ENCODE peak calls at places on chromosomes 7 and 10, in ten cellular contexts. N, Q, X, G, J, P, I, T, Z and K are unnamed samples.

GRCh38 chr7:95861041-95861440 is 88.7 kb downstream of the DYNC1I1 start:
- DNase-seq in N (no peak), Q (peak), X (peak), G (no peak), J (no peak), P (no peak), I (no peak), T (peak), Z (no peak), K (no peak)

GRCh38 chr10:31353574-31353973 is 34.6 kb downstream of the ZEB1 start:
- DNase-seq in N (no peak), Q (peak), X (peak), G (no peak), J (no peak), P (no peak), I (peak), T (peak), Z (no peak), K (peak)

GRCh38 chr7:100044719-100045118 is 4.9 kb upstream of the ZSCAN21 start:
- DNase-seq in N (no peak), Q (no peak), X (peak), G (no peak), J (no peak), P (no peak), I (peak), T (no peak), Z (no peak), K (no peak)

GRCh38 chr10:88932539-88933256 is 19.9 kb downstream of the ACTA2 start:
- DNase-seq in N (no peak), Q (peak), X (peak), G (peak), J (peak), P (peak), I (peak), T (peak), Z (peak), K (peak)

GRCh38 chr7:29494350-29494749 is 69.3 kb upstream of the PRR15 start:
- DNase-seq in N (no peak), Q (no peak), X (peak), G (no peak), J (no peak), P (no peak), I (peak), T (peak), Z (no peak), K (no peak)

GRCh38 chr7:93228302-93228701 is 2.0 kb upstream of the HEPACAM2 start:
- DNase-seq in N (no peak), Q (peak), X (peak), G (no peak), J (no peak), P (no peak), I (peak), T (peak), Z (no peak), K (no peak)

GRCh38 chr10:132722980-132723970 is 62.7 kb downstream of the NKX6-2 start:
- DNase-seq in N (no peak), Q (no peak), X (no peak), G (no peak), J (peak), P (no peak), I (no peak), T (no peak), Z (no peak), K (no peak)

GRCh38 chr7:8436965-8437364 is 3.6 kb downstream of the NXPH1 start:
- DNase-seq in N (no peak), Q (no peak), X (peak), G (no peak), J (no peak), P (no peak), I (peak), T (no peak), Z (no peak), K (no peak)

GRCh38 chr10:103724771-103725170 is 130.6 kb downstream of the SH3PXD2A start:
- DNase-seq in N (no peak), Q (no peak), X (no peak), G (no peak), J (no peak), P (no peak), I (no peak), T (peak), Z (no peak), K (no peak)

GRCh38 chr7:93719546-93719945 is 145.0 kb upstream of the CALCR start:
- DNase-seq in N (no peak), Q (peak), X (peak), G (no peak), J (no peak), P (no peak), I (peak), T (peak), Z (no peak), K (peak)

GRCh38 chr7:114656471-114656870 is 241.9 kb downstream of the FOXP2 start:
- DNase-seq in N (no peak), Q (no peak), X (no peak), G (no peak), J (no peak), P (no peak), I (no peak), T (no peak), Z (no peak), K (no peak)

GRCh38 chr7:157446322-157446721 is 109.5 kb downstream of the DNAJB6 start:
- DNase-seq in N (no peak), Q (no peak), X (no peak), G (no peak), J (no peak), P (no peak), I (no peak), T (no peak), Z (peak), K (no peak)

GRCh38 chr10:94500063-94500462 is 45.5 kb upstream of the HELLS start:
- DNase-seq in N (no peak), Q (no peak), X (peak), G (no peak), J (no peak), P (no peak), I (peak), T (no peak), Z (no peak), K (no peak)

GRCh38 chr10:20744851-20745250 is 152.3 kb downstream of the NEBL start:
- DNase-seq in N (no peak), Q (no peak), X (no peak), G (no peak), J (no peak), P (no peak), I (no peak), T (peak), Z (no peak), K (no peak)

GRCh38 chr10:102120987-102121738 is 995 bp upstream of the LDB1 start:
- DNase-seq in N (peak), Q (peak), X (no peak), G (peak), J (peak), P (peak), I (no peak), T (peak), Z (peak), K (no peak)

GRCh38 chr10:83427101-83427500 is 712.2 kb upstream of the GHITM start:
- DNase-seq in N (no peak), Q (no peak), X (no peak), G (no peak), J (no peak), P (no peak), I (no peak), T (no peak), Z (no peak), K (no peak)

GRCh38 chr7:138257459-138258193 is 181.4 kb downstream of the AKR1D1 start:
- DNase-seq in N (no peak), Q (no peak), X (peak), G (peak), J (no peak), P (no peak), I (no peak), T (peak), Z (no peak), K (no peak)

GRCh38 chr7:132939495-132939894 is 142.4 kb downstream of the CHCHD3 start:
- DNase-seq in N (no peak), Q (no peak), X (peak), G (no peak), J (no peak), P (no peak), I (no peak), T (no peak), Z (no peak), K (no peak)

GRCh38 chr10:69089638-69090599 is 2.0 kb downstream of the SRGN start:
- DNase-seq in N (no peak), Q (peak), X (peak), G (no peak), J (no peak), P (no peak), I (no peak), T (peak), Z (peak), K (no peak)

GRCh38 chr10:90977162-90977854 is 56.4 kb upstream of the ANKRD1 start:
- DNase-seq in N (no peak), Q (no peak), X (no peak), G (no peak), J (no peak), P (no peak), I (no peak), T (no peak), Z (no peak), K (no peak)

GRCh38 chr10:49567810-49568209 is 28.9 kb upstream of the ERCC6 start:
- DNase-seq in N (no peak), Q (no peak), X (no peak), G (no peak), J (no peak), P (no peak), I (no peak), T (no peak), Z (no peak), K (no peak)

GRCh38 chr7:158458096-158458495 is 129.5 kb downstream of the PTPRN2 start:
- DNase-seq in N (no peak), Q (no peak), X (no peak), G (no peak), J (no peak), P (no peak), I (no peak), T (no peak), Z (no peak), K (no peak)

GRCh38 chr7:127776776-127777390 is 124.9 kb downstream of the SND1 start:
- DNase-seq in N (no peak), Q (peak), X (no peak), G (no peak), J (no peak), P (no peak), I (no peak), T (peak), Z (no peak), K (no peak)

GRCh38 chr7:103373866-103374643 is 26.6 kb downstream of the PSMC2 start:
- DNase-seq in N (no peak), Q (no peak), X (no peak), G (no peak), J (no peak), P (no peak), I (no peak), T (no peak), Z (no peak), K (no peak)

GRCh38 chr7:95684037-95684436 is 87.7 kb upstream of the PDK4 start:
- DNase-seq in N (no peak), Q (peak), X (peak), G (no peak), J (no peak), P (no peak), I (peak), T (peak), Z (no peak), K (no peak)

GRCh38 chr10:112030431-112030830 is 153.1 kb downstream of the GPAM start:
- DNase-seq in N (no peak), Q (no peak), X (no peak), G (no peak), J (no peak), P (no peak), I (no peak), T (no peak), Z (no peak), K (no peak)

GRCh38 chr10:117548191-117548668 is 5.7 kb downstream of the EMX2 start:
- DNase-seq in N (no peak), Q (no peak), X (no peak), G (no peak), J (no peak), P (no peak), I (no peak), T (no peak), Z (peak), K (no peak)

GRCh38 chr10:62815373-62816111 is 624 bp downstream of the EGR2 start:
- DNase-seq in N (no peak), Q (no peak), X (no peak), G (no peak), J (no peak), P (no peak), I (peak), T (peak), Z (no peak), K (no peak)

GRCh38 chr10:78059916-78060315 is 26.3 kb downstream of the RPS24 start:
- DNase-seq in N (no peak), Q (no peak), X (no peak), G (no peak), J (no peak), P (no peak), I (no peak), T (no peak), Z (no peak), K (no peak)

GRCh38 chr7:70997275-70997674 is 134.7 kb upstream of the GALNT17 start:
- DNase-seq in N (no peak), Q (no peak), X (no peak), G (no peak), J (no peak), P (no peak), I (no peak), T (no peak), Z (no peak), K (no peak)

GRCh38 chr10:28631896-28632596 is 45.3 kb upstream of the BAMBI start:
- DNase-seq in N (no peak), Q (peak), X (peak), G (no peak), J (no peak), P (no peak), I (no peak), T (peak), Z (no peak), K (peak)

GRCh38 chr10:33336606-33337334 is 2.3 kb upstream of the NRP1 start:
- DNase-seq in N (no peak), Q (no peak), X (peak), G (no peak), J (peak), P (peak), I (peak), T (no peak), Z (peak), K (no peak)

GRCh38 chr10:128191847-128192246 is 65.6 kb upstream of the MKI67 start:
- DNase-seq in N (no peak), Q (no peak), X (peak), G (no peak), J (no peak), P (no peak), I (peak), T (no peak), Z (no peak), K (peak)

GRCh38 chr10:66218981-66219587 is 706.8 kb upstream of the LRRTM3 start:
- DNase-seq in N (no peak), Q (no peak), X (peak), G (no peak), J (no peak), P (no peak), I (no peak), T (peak), Z (no peak), K (no peak)

GRCh38 chr7:73703985-73704639 is 15.4 kb downstream of the STX1A start:
- DNase-seq in N (no peak), Q (peak), X (no peak), G (no peak), J (no peak), P (peak), I (peak), T (no peak), Z (peak), K (no peak)

DNA sequence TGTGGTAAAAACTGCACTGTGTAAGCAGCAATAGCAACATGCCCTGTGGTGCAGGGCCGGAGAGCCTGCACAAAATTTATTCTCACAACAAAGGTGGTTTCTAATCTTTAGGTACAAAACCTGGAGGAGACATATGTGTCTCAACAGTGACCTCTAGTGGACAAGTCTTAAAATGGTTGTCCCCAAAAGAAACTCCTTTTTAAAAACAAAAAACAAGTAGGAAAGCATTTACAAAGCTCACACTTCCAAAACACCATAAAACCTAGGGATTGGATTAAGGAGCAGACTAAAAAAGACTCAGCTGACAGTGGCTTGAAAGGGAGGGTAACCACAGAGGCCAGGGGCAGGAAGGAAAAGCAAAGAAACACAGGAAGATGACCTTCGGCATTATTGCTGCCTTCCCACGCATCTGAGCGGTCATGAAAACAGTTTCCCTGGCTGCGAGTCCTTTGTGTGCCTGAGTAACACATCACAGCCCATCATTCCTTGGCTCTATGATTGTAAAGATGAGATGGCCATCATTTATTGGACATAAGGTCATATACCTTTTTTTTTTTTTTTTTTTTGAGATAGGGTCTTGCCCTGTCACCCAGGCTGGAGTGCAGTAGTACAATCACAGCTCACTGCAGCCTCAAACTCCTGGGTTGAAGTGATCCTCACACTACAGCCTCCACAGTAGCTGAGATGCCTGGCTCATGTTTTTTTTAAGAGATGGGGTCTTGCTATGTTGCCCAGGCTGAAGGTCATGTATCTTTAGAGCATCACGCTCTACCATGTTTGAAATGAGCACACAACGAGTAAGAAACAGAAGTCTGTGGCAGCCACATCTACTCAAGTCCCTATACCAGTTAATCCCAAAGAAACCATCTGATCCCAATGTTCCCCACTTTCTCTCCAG is 39.5 kb downstream of the RSU1 start:
- DNase-seq in N (no peak), Q (peak), X (peak), G (no peak), J (peak), P (peak), I (peak), T (peak), Z (no peak), K (no peak)
- H3K27ac ChIP-seq in N (no peak), Q (no peak), X (no peak), G (peak), J (peak), P (peak), I (no peak), T (peak), Z (no peak), K (no peak)

DNA sequence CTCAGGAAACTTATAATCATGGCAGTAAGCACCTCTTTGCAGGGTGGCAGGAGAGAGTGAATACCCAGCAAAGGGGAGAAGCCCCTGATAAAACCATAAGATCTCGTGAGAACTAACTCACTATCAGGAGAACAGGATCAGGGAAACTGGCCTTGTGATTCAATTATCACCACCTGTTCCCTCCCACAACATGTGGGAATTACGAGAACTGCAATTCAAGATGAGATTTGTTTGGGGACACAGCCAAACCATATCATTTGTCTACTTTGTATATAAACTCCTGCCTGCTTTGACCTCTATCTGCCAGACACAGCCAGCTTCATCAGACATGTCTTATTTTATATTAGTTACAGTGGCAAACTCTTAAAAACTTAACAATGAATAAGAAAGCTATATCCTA is 50.4 kb downstream of the ARMC3 start:
- DNase-seq in N (no peak), Q (no peak), X (no peak), G (no peak), J (no peak), P (no peak), I (no peak), T (peak), Z (no peak), K (no peak)
- H3K27ac ChIP-seq in N (peak), Q (no peak), X (no peak), G (no peak), J (no peak), P (no peak), I (no peak), T (no peak), Z (no peak), K (no peak)

DNA sequence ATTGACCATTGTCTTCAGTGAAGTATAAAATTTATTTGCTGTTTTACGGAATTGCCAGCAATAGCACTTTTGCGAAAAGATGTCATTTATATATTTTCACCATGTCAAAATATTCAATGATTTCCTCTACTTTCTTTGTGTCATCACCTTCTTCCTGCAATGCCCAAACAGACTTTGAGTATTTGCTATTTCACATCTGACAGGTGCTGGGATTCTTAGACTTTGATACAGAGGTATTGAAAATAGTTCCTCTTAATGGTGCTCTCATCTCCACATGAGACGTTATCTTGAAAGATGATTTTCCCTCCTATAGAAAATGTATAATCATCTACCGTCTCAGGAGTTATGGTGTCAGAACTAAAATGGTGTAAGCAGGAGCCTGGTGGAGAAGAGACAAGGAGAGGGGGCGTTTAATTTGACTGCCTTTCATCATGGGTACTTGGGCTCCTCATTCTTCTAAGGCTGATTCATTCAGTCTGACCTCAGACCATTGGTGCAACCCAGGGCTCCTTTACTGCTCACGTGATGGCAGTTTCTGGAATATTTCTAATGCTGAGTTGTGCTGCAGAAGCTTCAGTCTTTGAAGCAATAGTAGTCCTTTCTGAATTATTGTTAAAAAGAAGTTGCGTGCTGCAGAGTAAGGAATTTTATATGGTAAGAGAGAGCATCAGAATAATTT is 404.6 kb downstream of the PHTF2 start:
- DNase-seq in N (no peak), Q (peak), X (no peak), G (no peak), J (no peak), P (no peak), I (no peak), T (peak), Z (no peak), K (no peak)
- H3K27ac ChIP-seq in N (no peak), Q (no peak), X (no peak), G (no peak), J (no peak), P (no peak), I (no peak), T (no peak), Z (no peak), K (no peak)

DNA sequence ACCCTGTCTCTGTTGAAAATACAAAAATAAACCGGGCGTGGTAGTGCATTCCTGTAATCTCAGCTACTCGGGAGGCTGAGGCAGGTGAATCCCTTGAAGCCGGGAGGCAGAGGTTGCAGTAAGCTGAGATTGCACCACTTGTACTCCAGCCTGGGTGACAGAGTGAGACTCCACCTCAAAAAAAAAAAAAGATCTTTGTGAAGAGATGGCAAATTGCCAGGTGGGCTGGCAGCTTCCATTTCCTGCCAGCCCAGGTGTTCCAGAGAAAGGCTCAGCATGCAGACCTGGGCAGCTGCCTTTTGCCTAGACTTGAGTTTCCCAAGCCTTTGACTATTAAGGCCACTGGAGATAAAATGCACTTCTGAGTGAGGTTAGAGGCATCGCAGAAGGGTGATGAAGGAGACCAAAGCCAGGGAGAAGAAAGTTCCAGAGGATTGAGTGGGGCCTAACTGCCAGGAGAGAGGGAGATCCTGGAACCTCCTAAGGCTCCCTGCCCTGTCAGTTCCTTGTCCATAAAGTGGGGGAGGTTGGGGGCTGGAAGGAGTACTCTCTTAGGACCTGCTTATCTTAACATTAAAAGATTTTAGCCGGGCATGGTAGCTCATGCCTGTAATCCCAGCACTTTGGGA is 10.0 kb upstream of the DDIT4 start:
- DNase-seq in N (no peak), Q (no peak), X (peak), G (no peak), J (no peak), P (no peak), I (peak), T (no peak), Z (no peak), K (peak)
- H3K27ac ChIP-seq in N (no peak), Q (no peak), X (peak), G (peak), J (no peak), P (no peak), I (peak), T (no peak), Z (no peak), K (peak)